ENCODE peak calls at places on chromosome 1, in five cellular contexts. C is body of pancreas, K is dorsolateral prefrontal cortex, X is K562, G is AG04450. N is an unnamed sample.

GRCh38 chr1:160726498-160727391 is 12.3 kb upstream of the SLAMF7 start:
- DNase-seq in C (peak), K (peak), X (peak), G (peak), N (peak)

GRCh38 chr1:51421961-51422360 is 91.6 kb upstream of the TTC39A start:
- DNase-seq in C (no peak), K (no peak), X (peak), G (peak), N (no peak)

GRCh38 chr1:210816136-210816535 is 317.8 kb downstream of the KCNH1 start:
- DNase-seq in C (no peak), K (no peak), X (no peak), G (no peak), N (no peak)

GRCh38 chr1:114274621-114275317 is 121.1 kb upstream of the SYT6 start:
- DNase-seq in C (no peak), K (no peak), X (no peak), G (no peak), N (no peak)

GRCh38 chr1:37723390-37724078 is 31.2 kb downstream of the CDCA8 start:
- DNase-seq in C (no peak), K (no peak), X (no peak), G (no peak), N (no peak)

GRCh38 chr1:53123462-53124129 is 18.8 kb downstream of the SLC1A7 start:
- DNase-seq in C (peak), K (no peak), X (no peak), G (no peak), N (no peak)

GRCh38 chr1:209367031-209367813 is 216.3 kb upstream of the CAMK1G start:
- DNase-seq in C (no peak), K (no peak), X (no peak), G (no peak), N (no peak)

GRCh38 chr1:37465596-37466517 is 8.5 kb upstream of the ZC3H12A start:
- DNase-seq in C (peak), K (no peak), X (no peak), G (no peak), N (no peak)

GRCh38 chr1:228007054-228007800 is 429 bp downstream of the WNT3A start:
- DNase-seq in C (no peak), K (peak), X (peak), G (no peak), N (no peak)

GRCh38 chr1:189992856-189993255 is 484.8 kb downstream of the BRINP3 start:
- DNase-seq in C (no peak), K (no peak), X (no peak), G (no peak), N (no peak)

GRCh38 chr1:170698711-170699275 is 34.9 kb downstream of the PRRX1 start:
- DNase-seq in C (no peak), K (peak), X (no peak), G (no peak), N (no peak)

GRCh38 chr1:170699696-170700095 is 35.8 kb downstream of the PRRX1 start:
- DNase-seq in C (no peak), K (no peak), X (no peak), G (no peak), N (no peak)

GRCh38 chr1:170696591-170697337 is 32.8 kb downstream of the PRRX1 start:
- DNase-seq in C (no peak), K (no peak), X (no peak), G (no peak), N (no peak)

GRCh38 chr1:170697338-170697715 is 33.4 kb downstream of the PRRX1 start:
- DNase-seq in C (no peak), K (no peak), X (no peak), G (no peak), N (no peak)

DNA sequence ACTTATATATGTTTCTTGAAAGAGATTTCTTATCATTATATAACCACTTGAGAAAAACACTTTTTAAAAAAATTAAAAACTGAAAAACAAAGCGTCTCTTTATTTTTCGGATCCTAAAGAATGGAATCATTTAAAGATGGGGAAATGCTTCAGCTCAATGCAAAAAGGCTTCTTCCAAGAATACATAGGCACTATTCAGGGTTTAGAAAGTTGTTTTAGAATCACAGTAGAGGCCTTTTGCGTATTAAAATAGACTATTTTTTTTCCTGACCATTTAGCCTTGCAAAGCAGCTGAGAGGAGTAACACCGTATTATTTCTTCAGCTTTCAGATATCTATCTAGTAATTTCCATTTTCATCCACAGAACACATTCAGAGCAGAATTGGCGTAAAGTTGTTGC is 34.4 kb downstream of the PRRX1 start:
- DNase-seq in C (no peak), K (no peak), X (no peak), G (no peak), N (no peak)
- H3K4me3 ChIP-seq in C (no peak), K (no peak), X (no peak), G (no peak), N (no peak)

GRCh38 chr1:96087719-96088118 is 633.9 kb upstream of the PTBP2 start:
- DNase-seq in C (no peak), K (no peak), X (no peak), G (no peak), N (no peak)
- H3K4me3 ChIP-seq in C (no peak), K (no peak), X (no peak), G (no peak), N (no peak)

DNA sequence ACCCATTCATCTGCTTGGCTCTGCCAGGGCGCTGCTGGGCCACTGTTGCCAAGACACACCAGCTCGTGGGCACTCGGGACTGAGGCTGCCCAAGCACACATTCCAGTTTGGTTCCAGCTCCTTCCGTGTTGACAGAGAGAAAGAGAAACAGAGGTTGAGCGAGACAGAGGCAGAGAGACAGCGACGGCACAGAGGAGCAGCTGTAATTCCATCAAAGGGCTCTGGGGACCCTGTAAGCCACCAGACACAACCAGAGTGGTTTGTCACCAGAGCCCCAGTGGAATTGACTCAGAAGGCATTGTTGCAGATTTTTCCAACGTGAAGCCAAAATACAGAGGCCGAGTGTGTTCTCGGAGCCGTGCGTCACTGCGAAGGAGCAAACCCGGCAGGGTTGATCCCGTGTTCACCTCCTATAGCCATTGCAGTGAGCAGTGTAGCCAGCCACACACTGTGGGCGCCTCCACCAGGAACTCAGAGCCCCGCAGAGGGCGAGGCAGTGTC is 33.5 kb downstream of the SYF2 start:
- DNase-seq in C (peak), K (peak), X (peak), G (no peak), N (no peak)
- H3K4me3 ChIP-seq in C (no peak), K (peak), X (no peak), G (no peak), N (no peak)

GRCh38 chr1:65310078-65310587 is 790 bp downstream of the DNAJC6 start:
- DNase-seq in C (peak), K (peak), X (peak), G (no peak), N (peak)
- H3K4me3 ChIP-seq in C (peak), K (peak), X (peak), G (no peak), N (peak)

DNA sequence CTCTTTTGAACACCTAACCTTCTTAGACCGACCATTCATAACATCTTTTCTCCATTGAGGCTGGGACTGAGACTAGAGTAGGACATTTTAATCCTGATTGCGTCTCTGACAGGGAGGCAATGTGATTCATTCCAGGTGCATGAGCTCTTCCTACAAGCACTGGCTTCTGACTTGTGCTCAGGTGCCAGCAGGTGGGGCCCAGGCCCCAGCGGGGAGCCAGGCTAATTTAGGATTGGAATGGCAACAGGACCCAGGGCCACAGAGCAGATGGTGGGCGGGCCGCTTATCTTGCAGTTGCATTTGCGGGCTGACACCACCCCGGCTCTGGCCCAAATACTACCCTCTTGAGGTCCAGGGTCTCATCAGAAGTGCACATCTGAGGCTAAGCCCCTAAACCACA is 4.1 kb downstream of the GPA33 start:
- DNase-seq in C (no peak), K (no peak), X (no peak), G (no peak), N (no peak)
- H3K4me3 ChIP-seq in C (no peak), K (no peak), X (no peak), G (no peak), N (no peak)

GRCh38 chr1:89725676-89726075 is 92.8 kb downstream of the LRRC8C start:
- DNase-seq in C (no peak), K (no peak), X (no peak), G (no peak), N (no peak)

GRCh38 chr1:89723863-89724262 is 90.9 kb downstream of the LRRC8C start:
- DNase-seq in C (peak), K (peak), X (no peak), G (no peak), N (no peak)

GRCh38 chr1:89725016-89725380 is 92.1 kb downstream of the LRRC8C start:
- DNase-seq in C (peak), K (no peak), X (no peak), G (peak), N (no peak)

GRCh38 chr1:89723144-89723543 is 90.2 kb downstream of the LRRC8C start:
- DNase-seq in C (no peak), K (no peak), X (no peak), G (no peak), N (no peak)

DNA sequence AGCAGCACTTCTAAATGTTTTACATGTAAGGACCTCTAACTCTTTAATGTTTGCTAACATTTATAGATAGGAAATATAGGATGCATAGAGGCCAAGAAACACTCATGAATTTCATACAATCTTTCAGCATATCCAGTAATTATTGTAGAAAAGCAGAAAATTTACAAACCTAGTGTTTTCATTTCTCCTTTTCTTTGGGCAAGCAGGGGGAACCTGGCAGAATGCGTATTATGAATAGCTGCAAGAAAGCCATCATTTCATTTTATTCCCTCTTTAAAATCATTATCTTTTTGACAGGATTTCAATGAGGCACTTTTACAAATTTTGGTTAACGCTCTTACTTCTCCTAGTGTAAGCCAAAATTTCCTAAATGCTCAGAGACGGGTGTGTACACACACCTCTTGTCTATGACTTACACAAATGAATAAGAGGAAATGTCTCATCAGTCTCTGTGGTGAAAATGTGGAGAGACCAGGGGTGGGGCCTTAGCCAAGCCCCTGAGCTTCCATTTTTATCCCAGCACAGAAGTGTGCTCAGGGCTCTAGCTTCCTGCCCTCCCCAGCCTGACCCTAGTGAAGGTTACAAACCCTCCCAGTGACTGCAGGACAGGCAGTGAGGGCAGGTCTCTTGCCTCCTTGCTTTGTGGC is 91.6 kb downstream of the LRRC8C start:
- DNase-seq in C (no peak), K (no peak), X (no peak), G (no peak), N (no peak)
- H3K4me3 ChIP-seq in C (no peak), K (no peak), X (no peak), G (no peak), N (no peak)

GRCh38 chr1:112744019-112744578 is 29.0 kb upstream of the PPM1J start:
- DNase-seq in C (peak), K (no peak), X (no peak), G (no peak), N (no peak)
- H3K4me3 ChIP-seq in C (no peak), K (no peak), X (no peak), G (peak), N (no peak)

GRCh38 chr1:236066054-236066453 is 1.2 kb upstream of the NID1 start:
- DNase-seq in C (no peak), K (no peak), X (no peak), G (no peak), N (no peak)
- H3K4me3 ChIP-seq in C (no peak), K (no peak), X (no peak), G (no peak), N (no peak)

GRCh38 chr1:201022178-201022823 is 1.2 kb downstream of the KIF21B start:
- DNase-seq in C (no peak), K (no peak), X (no peak), G (no peak), N (no peak)

GRCh38 chr1:201022824-201023516 is 544 bp downstream of the KIF21B start:
- DNase-seq in C (no peak), K (no peak), X (peak), G (no peak), N (peak)

GRCh38 chr1:201020647-201021332 is 2.7 kb downstream of the KIF21B start:
- DNase-seq in C (peak), K (peak), X (peak), G (no peak), N (peak)

GRCh38 chr1:201020040-201020591 is 3.4 kb downstream of the KIF21B start:
- DNase-seq in C (no peak), K (no peak), X (no peak), G (no peak), N (peak)

GRCh38 chr1:201021333-201022177 is 2.0 kb downstream of the KIF21B start:
- DNase-seq in C (no peak), K (no peak), X (no peak), G (no peak), N (peak)
- H3K4me3 ChIP-seq in C (no peak), K (peak), X (no peak), G (no peak), N (peak)

N was measured in WERI-Rb-1.